ENCODE peak calls at places on chromosome 13, in six cellular contexts. N is mesenteric fat pad, W is thoracic aorta, Z is HT1080, D is left colon, J is Panc1. E is an unnamed sample.
A peak's percentile ranks its signal among the peaks of the same experiment; 100 is the strongest.

GRCh38 chr13:83824561-83824960 is 57.7 kb downstream of the SLITRK1 start:
- DNase-seq in N (no peak), W (no peak), Z (no peak), D (no peak), J (no peak), E (no peak)

GRCh38 chr13:112931028-112931934 is 37.7 kb upstream of the MCF2L start:
- DNase-seq in N (no peak), W (no peak), Z (peak; percentile 77), D (peak; percentile 67), J (no peak), E (peak; percentile 80)

GRCh38 chr13:106344318-106344717 is 191.1 kb downstream of the EFNB2 start:
- DNase-seq in N (no peak), W (no peak), Z (no peak), D (no peak), J (no peak), E (no peak)

GRCh38 chr13:61761690-61762089 is 346.0 kb upstream of the PCDH20 start:
- DNase-seq in N (no peak), W (no peak), Z (no peak), D (no peak), J (no peak), E (no peak)

GRCh38 chr13:23180711-23181110 is at the start of gene SGCG:
- DNase-seq in N (no peak), W (no peak), Z (no peak), D (no peak), J (no peak), E (no peak)

GRCh38 chr13:106310450-106310849 is 225.0 kb downstream of the EFNB2 start:
- DNase-seq in N (no peak), W (no peak), Z (no peak), D (no peak), J (no peak), E (no peak)

GRCh38 chr13:66689628-66690027 is 540.5 kb downstream of the PCDH9 start:
- DNase-seq in N (no peak), W (no peak), Z (peak; percentile 10), D (no peak), J (no peak), E (no peak)

GRCh38 chr13:32548837-32549236 is 10.2 kb upstream of the N4BP2L2 start:
- DNase-seq in N (no peak), W (no peak), Z (no peak), D (no peak), J (no peak), E (no peak)

GRCh38 chr13:75481176-75482069 is 546 bp downstream of the TBC1D4 start:
- DNase-seq in N (no peak), W (no peak), Z (peak; percentile 52), D (peak; percentile 55), J (no peak), E (peak; percentile 37)

GRCh38 chr13:31940076-31940475 is 91.5 kb upstream of the FRY start:
- DNase-seq in N (no peak), W (no peak), Z (no peak), D (no peak), J (no peak), E (no peak)

GRCh38 chr13:22594041-22594440 is 586.7 kb upstream of the SGCG start:
- DNase-seq in N (no peak), W (no peak), Z (no peak), D (no peak), J (no peak), E (no peak)

GRCh38 chr13:45447050-45447661 is 17.6 kb upstream of the COG3 start:
- DNase-seq in N (no peak), W (no peak), Z (no peak), D (no peak), J (no peak), E (peak; percentile 33)

GRCh38 chr13:20058476-20058875 is 99.9 kb downstream of the ZMYM2 start:
- DNase-seq in N (no peak), W (no peak), Z (no peak), D (no peak), J (no peak), E (no peak)

GRCh38 chr13:50726164-50726563 is 117.3 kb downstream of the DLEU7 start:
- DNase-seq in N (no peak), W (no peak), Z (no peak), D (no peak), J (no peak), E (no peak)

GRCh38 chr13:30832845-30833332 is 73.2 kb upstream of the MEDAG start:
- DNase-seq in N (no peak), W (no peak), Z (peak; percentile 94), D (peak; percentile 96), J (no peak), E (peak; percentile 87)

GRCh38 chr13:102707465-102707864 is 12.6 kb upstream of the METTL21C start:
- DNase-seq in N (no peak), W (no peak), Z (peak; percentile 87), D (no peak), J (no peak), E (peak; percentile 30)

GRCh38 chr13:57264965-57265364 is 98.0 kb downstream of the PRR20E start:
- DNase-seq in N (no peak), W (no peak), Z (no peak), D (no peak), J (no peak), E (no peak)

GRCh38 chr13:112907286-112907685 is 61.7 kb upstream of the MCF2L start:
- DNase-seq in N (peak; percentile 85), W (no peak), Z (no peak), D (no peak), J (no peak), E (no peak)

GRCh38 chr13:38535271-38535670 is 151.6 kb upstream of the FREM2 start:
- DNase-seq in N (no peak), W (no peak), Z (no peak), D (no peak), J (no peak), E (no peak)

GRCh38 chr13:40345654-40346372 is 320.6 kb downstream of the FOXO1 start:
- DNase-seq in N (no peak), W (no peak), Z (no peak), D (peak; percentile 36), J (no peak), E (peak; percentile 33)

GRCh38 chr13:100600461-100600860 is 11.9 kb upstream of the GGACT start:
- DNase-seq in N (no peak), W (no peak), Z (no peak), D (no peak), J (no peak), E (no peak)

GRCh38 chr13:93765811-93766210 is 539.2 kb downstream of the GPC6 start:
- DNase-seq in N (no peak), W (no peak), Z (no peak), D (no peak), J (no peak), E (no peak)

GRCh38 chr13:96052655-96053002 is 572 bp downstream of the UGGT2 start:
- DNase-seq in N (no peak), W (no peak), Z (peak; percentile 57), D (no peak), J (no peak), E (no peak)

GRCh38 chr13:46126552-46127171 is 21.8 kb upstream of the CPB2 start:
- DNase-seq in N (no peak), W (no peak), Z (peak; percentile 76), D (peak; percentile 70), J (peak; percentile 45), E (peak; percentile 83)

GRCh38 chr13:108269601-108270328 is at the start of gene TNFSF13B:
- DNase-seq in N (no peak), W (no peak), Z (peak; percentile 49), D (peak; percentile 44), J (no peak), E (peak; percentile 75)

GRCh38 chr13:108495686-108496363 is 133.6 kb upstream of the MYO16 start:
- DNase-seq in N (no peak), W (no peak), Z (no peak), D (no peak), J (no peak), E (no peak)

GRCh38 chr13:27667946-27668345 is 46.3 kb downstream of the POLR1D start:
- DNase-seq in N (no peak), W (no peak), Z (no peak), D (no peak), J (no peak), E (no peak)

GRCh38 chr13:113933901-113934300 is 40.0 kb downstream of the C13orf46 start:
- DNase-seq in N (peak; percentile 45), W (no peak), Z (no peak), D (no peak), J (no peak), E (no peak)

GRCh38 chr13:64672751-64673150 is 2557.4 kb downstream of the PCDH9 start:
- DNase-seq in N (no peak), W (no peak), Z (no peak), D (no peak), J (no peak), E (no peak)

GRCh38 chr13:24719139-24719538 is 38.9 kb downstream of the ATP12A start:
- DNase-seq in N (peak; percentile 67), W (no peak), Z (no peak), D (no peak), J (no peak), E (no peak)

GRCh38 chr13:114203536-114203935 is 24.5 kb downstream of the CFAP97D2 start:
- DNase-seq in N (no peak), W (no peak), Z (no peak), D (no peak), J (no peak), E (no peak)

GRCh38 chr13:97976551-97977375 is 23.3 kb downstream of the IPO5 start:
- DNase-seq in N (no peak), W (peak; percentile 48), Z (no peak), D (no peak), J (no peak), E (no peak)

GRCh38 chr13:96809366-96810096 is 184.7 kb downstream of the OXGR1 start:
- DNase-seq in N (no peak), W (no peak), Z (no peak), D (no peak), J (no peak), E (no peak)

GRCh38 chr13:48126944-48127814 is 32.3 kb upstream of the MED4 start:
- DNase-seq in N (no peak), W (peak; percentile 25), Z (peak; percentile 65), D (peak; percentile 22), J (peak; percentile 42), E (peak; percentile 33)

GRCh38 chr13:42804244-42804868 is 23.0 kb downstream of the FAM216B start:
- DNase-seq in N (no peak), W (no peak), Z (no peak), D (no peak), J (no peak), E (no peak)

GRCh38 chr13:32902898-32903297 is 113.3 kb upstream of the KL start:
- DNase-seq in N (no peak), W (peak; percentile 17), Z (no peak), D (peak; percentile 37), J (no peak), E (peak; percentile 21)

GRCh38 chr13:81874681-81875661 is 1534.0 kb upstream of the SPRY2 start:
- DNase-seq in N (no peak), W (no peak), Z (peak; percentile 52), D (no peak), J (no peak), E (no peak)

GRCh38 chr13:87827479-87827878 is 156.3 kb downstream of the SLITRK5 start:
- DNase-seq in N (no peak), W (no peak), Z (peak; percentile 57), D (no peak), J (no peak), E (no peak)

GRCh38 chr13:33015275-33015674 is 948 bp upstream of the KL start:
- DNase-seq in N (no peak), W (no peak), Z (no peak), D (no peak), J (no peak), E (no peak)

GRCh38 chr13:33968520-33969507 is 150.9 kb downstream of the RFC3 start:
- DNase-seq in N (no peak), W (no peak), Z (no peak), D (no peak), J (no peak), E (no peak)